ENCODE peak calls at places on chromosomes 13 and 19, in four cellular contexts. A is heart left ventricle, I is GM12891, S is HCT116. F is an unnamed sample.

GRCh38 chr13:85266771-85267170 is 532.4 kb downstream of the SLITRK6 start:
- DNase-seq in A (no peak), I (no peak), S (no peak), F (no peak)

GRCh38 chr13:49062297-49062896 is 86.7 kb downstream of the FNDC3A start:
- DNase-seq in A (no peak), I (no peak), S (no peak), F (no peak)

GRCh38 chr13:35139591-35139990 is 197.5 kb downstream of the NBEA start:
- DNase-seq in A (no peak), I (no peak), S (no peak), F (no peak)

GRCh38 chr13:96172066-96172465 is 82.2 kb downstream of the HS6ST3 start:
- DNase-seq in A (no peak), I (no peak), S (no peak), F (no peak)

GRCh38 chr19:13923194-13923987 is 14.8 kb downstream of the PODNL1 start:
- DNase-seq in A (no peak), I (no peak), S (no peak), F (no peak)

GRCh38 chr19:40758491-40758890 is 7.5 kb downstream of the SNRPA start:
- DNase-seq in A (no peak), I (no peak), S (no peak), F (no peak)

GRCh38 chr13:46475586-46475991 is 77.4 kb upstream of the LRCH1 start:
- DNase-seq in A (no peak), I (no peak), S (no peak), F (no peak)

GRCh38 chr13:103157434-103158145 is 91.4 kb upstream of the SLC10A2 start:
- DNase-seq in A (no peak), I (no peak), S (no peak), F (no peak)

GRCh38 chr19:2259331-2259730 is 3.1 kb upstream of the JSRP1 start:
- DNase-seq in A (no peak), I (no peak), S (no peak), F (no peak)

GRCh38 chr19:2824129-2824528 is 4.5 kb downstream of the ZNF554 start:
- DNase-seq in A (no peak), I (no peak), S (no peak), F (no peak)

GRCh38 chr19:4097501-4097900 is 26.4 kb downstream of the MAP2K2 start:
- DNase-seq in A (peak), I (no peak), S (no peak), F (no peak)

GRCh38 chr19:10718205-10719196 is 622 bp downstream of the DNM2 start:
- DNase-seq in A (peak), I (peak), S (no peak), F (peak)

GRCh38 chr19:22052644-22053013 is 345 bp downstream of the ZNF257 start:
- DNase-seq in A (peak), I (no peak), S (no peak), F (peak)

GRCh38 chr19:15328312-15328711 is 4.0 kb downstream of the BRD4 start:
- DNase-seq in A (no peak), I (no peak), S (no peak), F (no peak)

GRCh38 chr19:15337202-15337601 is 4.9 kb upstream of the BRD4 start:
- DNase-seq in A (no peak), I (no peak), S (no peak), F (no peak)

GRCh38 chr19:15330801-15331418 is 1.4 kb downstream of the BRD4 start:
- DNase-seq in A (no peak), I (no peak), S (no peak), F (peak)

GRCh38 chr19:15331419-15332310 is 674 bp downstream of the BRD4 start:
- DNase-seq in A (peak), I (peak), S (no peak), F (peak)

DNA sequence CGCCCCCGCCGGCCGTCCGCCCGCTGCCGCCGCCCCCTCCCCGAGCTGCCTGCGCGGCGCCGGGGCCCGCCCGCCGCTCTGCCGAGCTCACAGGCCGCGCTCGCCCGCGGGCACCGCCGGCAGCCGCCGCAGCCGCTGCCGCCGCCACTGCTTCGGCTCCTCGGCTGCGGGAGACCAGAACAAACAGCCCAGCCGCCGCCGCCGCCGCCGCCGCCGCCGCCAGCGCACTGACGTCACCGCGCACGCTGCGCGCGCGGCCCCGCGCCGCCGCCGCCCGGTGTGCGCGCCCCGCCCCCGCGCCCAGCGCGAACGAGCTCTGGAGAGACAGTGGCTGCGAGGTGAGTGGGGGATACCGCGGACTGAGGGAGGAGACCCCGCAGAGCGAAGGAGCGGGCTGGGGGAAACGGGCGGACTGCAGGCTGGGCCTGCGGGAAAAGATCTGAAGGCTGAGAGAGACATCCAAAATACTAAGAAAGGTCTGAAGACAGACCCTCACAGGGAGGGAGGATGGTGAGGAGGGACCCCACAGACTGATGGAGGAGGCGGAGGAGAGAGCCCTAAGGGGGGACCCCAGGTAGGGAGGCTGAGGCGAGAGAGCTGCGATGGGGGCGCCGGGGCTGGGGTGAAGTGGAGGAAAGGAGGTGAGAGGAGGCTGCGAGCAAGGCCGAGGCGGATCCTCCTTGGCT is at the start of gene BRD4:
- DNase-seq in A (peak), I (peak), S (no peak), F (peak)
- TF ChIP-seq POLR2A in A (no peak), I (no peak), S (no peak), F (peak)

GRCh38 chr13:41310963-41311606 is at the start of gene NAA16:
- DNase-seq in A (peak), I (peak), S (peak), F (peak)
- TF ChIP-seq POLR2A in A (peak), I (peak), S (peak), F (no peak)

DNA sequence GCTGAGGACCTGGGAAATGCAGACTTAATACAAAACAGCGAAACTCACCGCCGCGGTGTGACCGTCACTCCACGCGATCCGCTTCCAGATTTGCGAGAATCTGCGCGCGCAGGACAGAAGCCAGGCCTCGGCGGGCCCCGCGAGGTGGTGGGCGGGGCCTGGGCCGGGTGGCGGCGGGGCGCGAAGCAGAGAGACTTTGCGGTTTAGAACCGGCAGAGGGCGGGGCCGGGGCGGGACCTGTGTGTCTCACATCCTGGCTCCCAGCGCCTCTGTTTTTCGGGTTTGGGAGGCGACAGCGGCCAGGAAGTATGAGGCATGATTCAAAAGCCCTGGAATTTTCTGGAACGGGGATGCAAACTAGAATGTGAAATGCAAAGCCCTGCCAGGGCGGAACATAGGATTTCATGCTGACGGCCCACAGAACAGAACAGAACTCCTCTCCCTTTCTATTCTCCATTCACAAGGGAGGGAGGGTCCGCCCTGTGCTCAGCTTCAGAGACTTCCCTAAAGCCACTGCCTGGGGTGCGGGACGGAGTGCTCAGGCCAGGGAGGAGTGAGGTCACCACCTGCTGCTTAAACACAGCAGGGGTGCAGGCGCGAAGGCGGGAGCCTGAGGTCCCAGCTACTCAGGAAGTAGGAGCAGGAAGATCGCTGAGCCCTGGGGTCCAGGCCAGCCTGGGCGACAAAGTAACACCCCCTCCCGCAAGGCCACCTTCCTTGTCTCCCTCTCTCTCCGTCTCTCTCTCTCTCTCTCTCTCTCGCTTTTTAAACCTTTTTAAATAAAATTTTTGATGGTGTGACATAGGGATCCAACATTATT is 44.2 kb downstream of the ZNF611 start:
- DNase-seq in A (peak), I (peak), S (peak), F (peak)
- TF ChIP-seq POLR2A in A (peak), I (no peak), S (no peak), F (peak)

GRCh38 chr19:33302175-33302973 is at the start of gene CEBPA:
- DNase-seq in A (peak), I (peak), S (peak), F (peak)
- TF ChIP-seq POLR2A in A (peak), I (no peak), S (peak), F (peak)

GRCh38 chr19:17421942-17422341 is 2.1 kb downstream of the MVB12A start:
- DNase-seq in A (no peak), I (no peak), S (no peak), F (no peak)

GRCh38 chr19:17419154-17419490 is 725 bp upstream of the MVB12A start:
- DNase-seq in A (no peak), I (no peak), S (no peak), F (no peak)

GRCh38 chr19:17418710-17419109 is 1.1 kb upstream of the MVB12A start:
- DNase-seq in A (no peak), I (no peak), S (no peak), F (no peak)

GRCh38 chr19:17420267-17420924 is 549 bp downstream of the MVB12A start:
- DNase-seq in A (peak), I (no peak), S (no peak), F (peak)

DNA sequence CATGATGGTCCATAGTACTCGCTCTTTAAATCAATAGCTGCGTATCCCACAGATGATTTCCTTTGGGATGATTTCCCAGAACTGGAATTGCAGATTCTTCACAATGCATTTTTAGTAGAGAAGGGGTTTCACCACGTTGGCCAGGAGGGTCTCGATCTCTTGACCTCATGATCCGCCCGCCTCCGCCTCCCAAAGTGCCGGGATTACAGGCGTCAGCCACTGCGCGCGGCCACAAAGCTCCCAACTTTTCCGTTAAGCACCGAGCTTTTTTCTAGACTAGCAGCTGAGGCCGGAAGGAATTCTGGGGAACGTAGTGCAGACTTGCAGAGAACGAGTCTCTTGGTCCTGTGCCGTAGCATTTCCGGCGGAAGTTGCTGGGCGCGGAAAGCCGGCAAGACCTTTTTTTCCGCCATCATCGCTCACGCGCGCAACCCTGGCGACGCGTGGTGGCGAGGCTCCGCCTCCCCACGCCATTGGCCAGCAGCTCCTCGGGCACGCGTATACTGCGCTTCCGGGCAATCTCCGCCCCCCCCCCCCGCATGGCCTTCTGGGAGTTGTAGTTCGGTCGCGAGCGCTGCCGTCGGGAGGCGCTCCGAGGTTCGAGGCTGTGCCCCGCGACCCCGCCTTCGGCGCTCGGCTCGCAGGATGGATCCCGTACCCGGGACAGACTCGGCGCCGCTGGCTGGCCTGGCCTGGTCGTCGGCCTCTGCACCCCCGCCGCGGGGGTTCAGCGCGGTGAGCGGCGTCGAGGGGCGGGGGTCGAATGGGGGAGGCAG is at the start of gene MVB12A:
- DNase-seq in A (peak), I (peak), S (peak), F (peak)
- TF ChIP-seq POLR2A in A (peak), I (peak), S (peak), F (peak)

GRCh38 chr13:75120071-75120470 is 361.9 kb downstream of the TBC1D4 start:
- DNase-seq in A (no peak), I (no peak), S (no peak), F (no peak)
- TF ChIP-seq POLR2A in A (no peak), I (no peak), S (no peak), F (no peak)

GRCh38 chr19:44753619-44753931 is 5.1 kb downstream of the BCL3 start:
- DNase-seq in A (no peak), I (no peak), S (no peak), F (no peak)

GRCh38 chr19:44754743-44755066 is 6.2 kb downstream of the BCL3 start:
- DNase-seq in A (no peak), I (no peak), S (no peak), F (no peak)

GRCh38 chr19:44752123-44752815 is 3.8 kb downstream of the BCL3 start:
- DNase-seq in A (no peak), I (no peak), S (no peak), F (no peak)

GRCh38 chr19:44753932-44754742 is 5.6 kb downstream of the BCL3 start:
- DNase-seq in A (peak), I (peak), S (no peak), F (peak)

DNA sequence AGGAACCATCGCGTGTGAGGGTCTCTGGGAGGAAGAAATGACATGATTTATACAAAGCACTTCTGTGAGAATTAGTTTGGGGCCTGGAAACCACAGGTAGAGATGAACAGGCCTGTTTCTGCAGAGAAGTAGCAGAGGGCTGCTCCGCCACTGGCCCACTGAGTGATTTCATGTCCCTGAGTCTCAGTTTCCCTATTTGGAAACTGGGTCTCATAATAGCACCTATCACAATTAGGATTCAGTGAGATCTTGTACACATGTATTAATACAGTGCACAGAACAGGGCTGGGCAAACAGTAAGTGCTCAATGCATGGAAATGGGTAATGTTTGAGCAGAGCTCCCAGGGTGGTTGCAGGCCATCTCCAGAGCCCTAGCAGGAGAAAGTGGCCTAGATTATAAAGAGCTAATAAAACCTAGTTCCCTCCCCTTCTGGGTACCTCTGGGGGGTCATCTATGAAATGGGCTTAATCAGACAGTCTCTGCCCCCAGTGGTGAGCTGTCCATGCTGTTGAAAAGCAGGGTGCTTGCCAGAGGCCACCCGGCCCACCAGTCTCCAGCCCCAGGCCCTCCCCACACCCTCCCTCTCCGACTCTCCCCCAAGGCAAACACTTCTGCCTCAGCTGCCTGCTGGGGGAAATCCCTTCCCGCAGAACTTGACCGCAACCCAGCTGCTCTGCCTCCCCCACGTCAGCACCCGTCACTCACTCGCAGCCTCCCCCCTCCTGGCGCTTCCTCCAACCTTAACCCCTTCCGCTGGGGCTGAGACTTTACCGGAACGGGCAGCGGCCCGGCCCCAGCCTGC is 4.5 kb downstream of the BCL3 start:
- DNase-seq in A (peak), I (peak), S (no peak), F (peak)
- TF ChIP-seq POLR2A in A (no peak), I (peak), S (no peak), F (peak)

GRCh38 chr13:45331981-45332830 is 8.8 kb downstream of the TPT1 start:
- DNase-seq in A (no peak), I (no peak), S (peak), F (no peak)
- TF ChIP-seq POLR2A in A (no peak), I (no peak), S (no peak), F (no peak)

DNA sequence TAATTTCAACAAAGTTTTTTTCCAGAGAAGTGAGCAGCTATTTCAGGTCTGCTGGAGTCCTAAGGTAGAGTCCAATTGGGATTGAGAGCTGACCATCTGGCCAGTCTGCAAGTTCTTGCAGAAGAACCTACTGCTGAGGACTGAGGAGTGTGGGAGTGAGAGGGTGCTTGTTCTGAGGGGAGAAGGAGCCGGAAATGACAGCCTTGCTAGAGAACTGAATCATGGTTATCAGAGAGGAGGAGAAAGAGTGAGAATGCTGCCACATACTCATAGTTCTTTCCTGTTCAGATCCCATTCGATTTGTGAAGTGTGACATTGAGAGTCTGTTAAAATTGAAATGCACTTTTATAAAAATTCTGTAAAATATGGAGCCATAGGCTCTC is 350.0 kb downstream of the KCNRG start:
- DNase-seq in A (no peak), I (no peak), S (no peak), F (no peak)
- TF ChIP-seq POLR2A in A (no peak), I (no peak), S (no peak), F (no peak)

F was measured in adrenal gland.